ENCODE peak calls at places on chromosomes 11 and 22, in five cellular contexts. One of them, this sample, is unnamed. For H3K36me3, the result is how much of the 10 kb centered on the place peaks cover.

GRCh38 chr11:65424200-65425104 is 1.9 kb downstream of the NEAT1 start:
- DNase-seq in lung: no peak
- DNase-seq in mucosa of descending colon: peak
- DNase-seq in BE2C: peak
- DNase-seq in DND-41: peak
- DNase-seq in this sample: peak

GRCh38 chr11:64809781-64810241 is 540 bp downstream of the MEN1 start:
- DNase-seq in mucosa of descending colon: peak
- DNase-seq in DND-41: no peak
- DNase-seq in lung: peak
- DNase-seq in BE2C: peak
- DNase-seq in this sample: no peak

GRCh38 chr11:64382586-64382985 is 23.6 kb downstream of the RPS6KA4 start:
- DNase-seq in lung: no peak
- DNase-seq in BE2C: no peak
- DNase-seq in mucosa of descending colon: no peak
- DNase-seq in DND-41: no peak
- DNase-seq in this sample: no peak

GRCh38 chr11:86865436-86865835 is 65.1 kb downstream of the PRSS23 start:
- DNase-seq in DND-41: no peak
- DNase-seq in mucosa of descending colon: no peak
- DNase-seq in lung: no peak
- DNase-seq in BE2C: no peak
- DNase-seq in this sample: no peak

GRCh38 chr11:2701230-2701629 is 1.4 kb upstream of the KCNQ1OT1 start:
- DNase-seq in lung: no peak
- DNase-seq in BE2C: no peak
- DNase-seq in mucosa of descending colon: no peak
- DNase-seq in DND-41: no peak
- DNase-seq in this sample: peak

GRCh38 chr22:44479662-44480061 is 18.4 kb downstream of the RTL6 start:
- DNase-seq in lung: no peak
- DNase-seq in DND-41: no peak
- DNase-seq in BE2C: no peak
- DNase-seq in mucosa of descending colon: no peak
- DNase-seq in this sample: no peak

GRCh38 chr11:67795746-67796145 is 121.3 kb upstream of the ALDH3B2 start:
- DNase-seq in lung: no peak
- DNase-seq in DND-41: no peak
- DNase-seq in mucosa of descending colon: no peak
- DNase-seq in BE2C: no peak
- DNase-seq in this sample: no peak

GRCh38 chr11:9228086-9228485 is 37.1 kb downstream of the DENND5A start:
- DNase-seq in DND-41: no peak
- DNase-seq in mucosa of descending colon: no peak
- DNase-seq in lung: no peak
- DNase-seq in BE2C: no peak
- DNase-seq in this sample: no peak

GRCh38 chr11:66429983-66430602 is 8.6 kb downstream of the MRPL11 start:
- DNase-seq in mucosa of descending colon: peak
- DNase-seq in BE2C: peak
- DNase-seq in DND-41: peak
- DNase-seq in lung: peak
- DNase-seq in this sample: peak

GRCh38 chr11:44246726-44247125 is 63.2 kb downstream of the ALX4 start:
- DNase-seq in lung: no peak
- DNase-seq in mucosa of descending colon: no peak
- DNase-seq in DND-41: no peak
- DNase-seq in BE2C: peak
- DNase-seq in this sample: no peak

GRCh38 chr11:60785806-60786361 is 751 bp downstream of the MS4A10 start:
- DNase-seq in mucosa of descending colon: no peak
- DNase-seq in BE2C: no peak
- DNase-seq in lung: no peak
- DNase-seq in DND-41: no peak
- DNase-seq in this sample: no peak

GRCh38 chr11:118010738-118011461 is 24.7 kb downstream of the IL10RA start:
- DNase-seq in lung: peak
- DNase-seq in BE2C: no peak
- DNase-seq in mucosa of descending colon: peak
- DNase-seq in DND-41: no peak
- DNase-seq in this sample: no peak

GRCh38 chr11:74278103-74278502 is 33.3 kb downstream of the P4HA3 start:
- DNase-seq in BE2C: no peak
- DNase-seq in DND-41: no peak
- DNase-seq in mucosa of descending colon: no peak
- DNase-seq in lung: no peak
- DNase-seq in this sample: no peak

DNA sequence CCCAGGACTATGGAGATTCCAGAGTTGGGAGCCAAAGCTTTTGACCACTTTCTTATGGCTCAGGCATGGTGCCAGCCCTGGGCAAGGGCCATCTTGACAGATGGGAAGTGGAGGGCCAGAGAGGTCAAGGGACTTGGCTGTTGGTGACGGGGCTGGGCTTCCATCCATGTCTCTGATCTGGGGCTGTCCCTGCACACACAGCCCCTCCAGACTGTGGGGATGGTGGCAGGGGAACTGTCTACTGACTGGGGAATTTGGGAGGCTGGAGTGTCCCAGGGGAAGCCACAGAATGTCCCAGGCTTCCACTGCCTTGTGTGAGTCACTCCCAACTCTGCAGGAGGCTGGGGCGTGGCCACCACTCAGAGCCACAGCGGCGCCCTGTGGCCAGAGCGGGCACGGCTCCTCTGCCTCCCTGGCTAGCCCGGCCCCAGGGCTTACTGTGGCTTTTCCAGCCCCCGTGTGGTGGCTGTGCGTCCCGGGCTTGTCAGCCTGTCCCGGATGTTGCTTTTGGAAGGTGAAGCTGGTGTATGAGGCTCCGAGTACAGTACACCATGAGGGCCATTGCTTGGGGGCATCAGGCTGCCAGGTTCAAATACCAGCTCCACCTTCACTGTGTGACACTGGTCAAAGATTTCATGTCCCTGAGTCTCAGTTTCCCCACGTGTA is 19.6 kb downstream of the C22orf23 start:
- DNase-seq in lung: peak
- DNase-seq in mucosa of descending colon: peak
- DNase-seq in DND-41: peak
- DNase-seq in BE2C: peak
- DNase-seq in this sample: peak
- H3K36me3 ChIP-seq in lung: under half
- H3K36me3 ChIP-seq in mucosa of descending colon: under half
- H3K36me3 ChIP-seq in DND-41: under half
- H3K36me3 ChIP-seq in BE2C: under half
- H3K36me3 ChIP-seq in this sample: under half

GRCh38 chr22:40305625-40306024 is 40.7 kb upstream of the ADSL start:
- DNase-seq in lung: no peak
- DNase-seq in mucosa of descending colon: no peak
- DNase-seq in DND-41: no peak
- DNase-seq in BE2C: no peak
- DNase-seq in this sample: no peak
- H3K36me3 ChIP-seq in lung: under half
- H3K36me3 ChIP-seq in mucosa of descending colon: under half
- H3K36me3 ChIP-seq in DND-41: half or more
- H3K36me3 ChIP-seq in BE2C: under half
- H3K36me3 ChIP-seq in this sample: under half

DNA sequence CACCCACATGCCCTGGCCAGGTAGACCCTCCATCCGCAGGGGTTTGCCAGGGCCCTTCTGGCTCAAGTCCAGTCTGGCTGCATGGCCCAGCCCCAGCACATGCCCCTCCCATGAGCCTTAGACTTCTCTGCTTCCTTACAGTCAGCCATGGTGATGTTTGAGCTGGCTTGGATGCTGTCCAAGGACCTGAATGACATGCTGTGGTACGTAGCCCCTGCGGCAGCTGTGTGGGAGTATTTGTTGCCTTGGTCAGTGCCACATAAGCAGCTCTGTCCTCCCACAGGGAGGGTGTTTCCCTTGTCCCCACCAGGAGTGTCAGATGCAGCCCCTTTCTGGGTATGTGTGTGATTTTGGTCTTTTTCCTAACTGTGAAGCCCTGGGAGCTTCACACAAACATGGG is 17.5 kb downstream of the CDC45 start:
- DNase-seq in DND-41: no peak
- DNase-seq in lung: no peak
- DNase-seq in mucosa of descending colon: no peak
- DNase-seq in BE2C: peak
- DNase-seq in this sample: no peak
- H3K36me3 ChIP-seq in DND-41: half or more
- H3K36me3 ChIP-seq in lung: under half
- H3K36me3 ChIP-seq in mucosa of descending colon: under half
- H3K36me3 ChIP-seq in BE2C: half or more
- H3K36me3 ChIP-seq in this sample: under half

DNA sequence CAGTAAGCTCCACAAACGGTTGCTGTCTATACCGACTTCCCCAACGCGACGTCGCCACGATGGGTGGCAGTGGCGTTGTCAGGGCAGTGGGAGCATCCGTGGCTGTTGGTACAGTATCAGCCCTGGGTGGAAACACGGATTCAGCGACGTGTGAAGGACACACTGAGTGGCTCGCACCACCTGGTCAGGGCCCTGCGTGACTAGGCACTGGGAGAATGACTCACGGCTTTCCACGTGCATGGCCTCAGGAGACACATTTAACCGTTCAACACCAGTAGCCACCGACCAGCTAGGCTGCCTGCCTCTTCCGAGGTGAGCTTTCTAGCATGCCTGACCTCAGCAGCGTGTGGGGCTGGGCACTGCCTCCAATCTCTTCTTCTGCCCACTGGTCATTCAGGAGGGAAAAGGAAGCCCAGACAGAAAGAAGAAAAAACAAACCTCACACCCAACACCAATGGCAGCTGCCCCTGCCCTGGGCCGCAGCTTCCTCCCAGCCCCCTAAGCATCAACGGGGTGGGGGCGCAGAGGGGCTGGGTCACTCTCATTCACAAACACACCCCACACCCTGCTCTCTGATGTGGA is 59.0 kb downstream of the MYH9 start:
- DNase-seq in mucosa of descending colon: no peak
- DNase-seq in lung: peak
- DNase-seq in DND-41: no peak
- DNase-seq in BE2C: peak
- DNase-seq in this sample: peak
- H3K36me3 ChIP-seq in mucosa of descending colon: under half
- H3K36me3 ChIP-seq in lung: under half
- H3K36me3 ChIP-seq in DND-41: half or more
- H3K36me3 ChIP-seq in BE2C: under half
- H3K36me3 ChIP-seq in this sample: under half

GRCh38 chr22:23828800-23829680 is 9.8 kb downstream of the DERL3 start:
- DNase-seq in mucosa of descending colon: no peak
- DNase-seq in BE2C: no peak
- DNase-seq in lung: no peak
- DNase-seq in DND-41: no peak
- DNase-seq in this sample: no peak
- H3K36me3 ChIP-seq in mucosa of descending colon: under half
- H3K36me3 ChIP-seq in BE2C: half or more
- H3K36me3 ChIP-seq in lung: half or more
- H3K36me3 ChIP-seq in DND-41: half or more
- H3K36me3 ChIP-seq in this sample: under half

GRCh38 chr22:36333632-36334031 is 54.1 kb downstream of the MYH9 start:
- DNase-seq in mucosa of descending colon: no peak
- DNase-seq in lung: no peak
- DNase-seq in BE2C: no peak
- DNase-seq in DND-41: no peak
- DNase-seq in this sample: no peak
- H3K36me3 ChIP-seq in mucosa of descending colon: under half
- H3K36me3 ChIP-seq in lung: under half
- H3K36me3 ChIP-seq in BE2C: under half
- H3K36me3 ChIP-seq in DND-41: half or more
- H3K36me3 ChIP-seq in this sample: under half

GRCh38 chr11:116857316-116857715 is 19.9 kb upstream of the APOA1 start:
- DNase-seq in DND-41: no peak
- DNase-seq in BE2C: no peak
- DNase-seq in mucosa of descending colon: no peak
- DNase-seq in lung: no peak
- DNase-seq in this sample: no peak
- H3K36me3 ChIP-seq in DND-41: under half
- H3K36me3 ChIP-seq in BE2C: half or more
- H3K36me3 ChIP-seq in mucosa of descending colon: under half
- H3K36me3 ChIP-seq in lung: under half
- H3K36me3 ChIP-seq in this sample: under half

GRCh38 chr22:23294221-23294620 is 113.9 kb downstream of the BCR start:
- DNase-seq in DND-41: no peak
- DNase-seq in BE2C: no peak
- DNase-seq in lung: no peak
- DNase-seq in mucosa of descending colon: no peak
- DNase-seq in this sample: no peak

GRCh38 chr22:23292453-23293350 is 112.4 kb downstream of the BCR start:
- DNase-seq in lung: no peak
- DNase-seq in mucosa of descending colon: no peak
- DNase-seq in DND-41: no peak
- DNase-seq in BE2C: no peak
- DNase-seq in this sample: no peak

GRCh38 chr22:23291806-23292452 is 111.6 kb downstream of the BCR start:
- DNase-seq in mucosa of descending colon: no peak
- DNase-seq in BE2C: no peak
- DNase-seq in DND-41: no peak
- DNase-seq in lung: no peak
- DNase-seq in this sample: no peak

GRCh38 chr22:23289851-23290724 is 109.8 kb downstream of the BCR start:
- DNase-seq in DND-41: peak
- DNase-seq in BE2C: peak
- DNase-seq in mucosa of descending colon: peak
- DNase-seq in lung: peak
- DNase-seq in this sample: peak

DNA sequence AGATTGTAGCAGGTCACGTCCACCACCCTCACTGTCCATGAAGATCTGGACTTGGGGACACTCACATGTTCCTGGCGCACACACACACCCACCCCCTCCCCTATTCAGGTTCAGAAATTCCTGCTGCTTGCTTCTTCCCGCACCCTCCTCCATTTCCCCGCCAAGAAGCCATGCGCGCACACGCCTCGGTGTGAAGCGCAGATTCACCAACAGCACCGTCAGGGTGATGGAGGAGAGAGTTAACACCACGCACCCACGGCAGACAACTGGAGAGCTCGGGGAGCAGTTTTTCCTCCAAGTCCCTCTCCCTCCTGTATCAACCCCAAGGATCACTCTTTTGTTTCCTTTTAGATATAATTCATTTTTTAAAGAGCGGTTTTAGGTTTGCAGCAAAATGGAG is 113.4 kb downstream of the BCR start:
- DNase-seq in lung: no peak
- DNase-seq in BE2C: no peak
- DNase-seq in mucosa of descending colon: no peak
- DNase-seq in DND-41: no peak
- DNase-seq in this sample: no peak
- H3K36me3 ChIP-seq in lung: half or more
- H3K36me3 ChIP-seq in BE2C: under half
- H3K36me3 ChIP-seq in mucosa of descending colon: under half
- H3K36me3 ChIP-seq in DND-41: half or more
- H3K36me3 ChIP-seq in this sample: under half